ENCODE peak calls at places on chromosome 15, in seven cellular contexts. N is GM13977, P is putamen, U is glutamatergic neuron, M is T47D, C is hepatic stellate cell, X is C1 segment of cervical spinal cord. Q is an unnamed sample.

GRCh38 chr15:77584201-77584600 is 48.5 kb downstream of the LINGO1 start:
- DNase-seq in X (no peak), U (no peak), M (peak), C (no peak), P (no peak), N (no peak), Q (no peak)

GRCh38 chr15:56040081-56041035 is 46.9 kb upstream of the NEDD4 start:
- DNase-seq in M (peak), X (no peak), P (peak), N (no peak), U (no peak), C (peak), Q (peak)

GRCh38 chr15:91308209-91308608 is 208.2 kb downstream of the SV2B start:
- DNase-seq in M (no peak), N (no peak), U (no peak), C (no peak), P (no peak), X (no peak), Q (no peak)

GRCh38 chr15:29090617-29091466 is 178.8 kb downstream of the NSMCE3 start:
- DNase-seq in M (peak), U (no peak), P (peak), N (no peak), C (peak), X (no peak), Q (no peak)

GRCh38 chr15:60486742-60487141 is 7.8 kb upstream of the ICE2 start:
- DNase-seq in P (no peak), U (no peak), M (no peak), X (no peak), N (no peak), C (no peak), Q (no peak)

GRCh38 chr15:90060797-90061196 is 41.5 kb downstream of the IDH2 start:
- DNase-seq in X (no peak), N (no peak), C (no peak), U (no peak), P (no peak), M (no peak), Q (no peak)

GRCh38 chr15:58070801-58071418 is 5.4 kb upstream of the ALDH1A2 start:
- DNase-seq in P (peak), X (peak), N (peak), U (peak), C (no peak), M (peak), Q (peak)

GRCh38 chr15:34969340-34970097 is at the start of gene AQR:
- DNase-seq in N (peak), X (peak), U (peak), C (peak), M (peak), P (peak), Q (peak)

GRCh38 chr15:63238796-63239195 is 38.6 kb upstream of the APH1B start:
- DNase-seq in M (no peak), N (peak), X (no peak), U (no peak), C (no peak), P (no peak), Q (peak)

GRCh38 chr15:91841861-91842260 is 11.6 kb upstream of the SLCO3A1 start:
- DNase-seq in C (no peak), N (no peak), M (no peak), X (no peak), U (no peak), P (no peak), Q (no peak)

GRCh38 chr15:25735550-25736384 is 127.4 kb downstream of the ATP10A start:
- DNase-seq in P (no peak), U (no peak), M (peak), X (no peak), C (no peak), N (no peak), Q (no peak)